ENCODE peak calls at places on chromosomes 6 and 20, in six cellular contexts. One of them, this sample, is unnamed.
A peak's percentile ranks its signal among the peaks of the same experiment; 100 is the strongest.

GRCh38 chr6:159056432-159056831 is 11.6 kb upstream of the TAGAP start:
- DNase-seq in cardiac muscle cell: no peak
- DNase-seq in ascending aorta: no peak
- DNase-seq in endothelial cell: no peak
- DNase-seq in brain microvascular endothelial cell: no peak
- DNase-seq in AG09319: no peak
- DNase-seq in this sample: no peak

GRCh38 chr20:461254-462198 is 807 bp downstream of the TBC1D20 start:
- DNase-seq in cardiac muscle cell: peak; percentile 74
- DNase-seq in endothelial cell: peak; percentile 57
- DNase-seq in ascending aorta: peak; percentile 71
- DNase-seq in AG09319: no peak
- DNase-seq in brain microvascular endothelial cell: peak; percentile 19
- DNase-seq in this sample: peak; percentile 33

GRCh38 chr6:170022827-170023619 is 267.9 kb downstream of the DLL1 start:
- DNase-seq in ascending aorta: peak; percentile 58
- DNase-seq in brain microvascular endothelial cell: no peak
- DNase-seq in cardiac muscle cell: no peak
- DNase-seq in endothelial cell: no peak
- DNase-seq in AG09319: no peak
- DNase-seq in this sample: no peak

GRCh38 chr6:20292905-20293304 is 80.6 kb upstream of the MBOAT1 start:
- DNase-seq in cardiac muscle cell: no peak
- DNase-seq in AG09319: no peak
- DNase-seq in ascending aorta: no peak
- DNase-seq in endothelial cell: no peak
- DNase-seq in brain microvascular endothelial cell: no peak
- DNase-seq in this sample: no peak

GRCh38 chr6:23106951-23107350 is 537.6 kb downstream of the HDGFL1 start:
- DNase-seq in endothelial cell: no peak
- DNase-seq in ascending aorta: no peak
- DNase-seq in brain microvascular endothelial cell: peak; percentile 47
- DNase-seq in AG09319: peak; percentile 76
- DNase-seq in cardiac muscle cell: no peak
- DNase-seq in this sample: no peak

GRCh38 chr6:13953061-13953705 is 28.4 kb downstream of the RNF182 start:
- DNase-seq in brain microvascular endothelial cell: peak; percentile 8
- DNase-seq in ascending aorta: no peak
- DNase-seq in AG09319: no peak
- DNase-seq in endothelial cell: no peak
- DNase-seq in cardiac muscle cell: no peak
- DNase-seq in this sample: no peak

GRCh38 chr20:38225900-38226263 is 34.7 kb downstream of the KIAA1755 start:
- DNase-seq in brain microvascular endothelial cell: no peak
- DNase-seq in ascending aorta: no peak
- DNase-seq in endothelial cell: no peak
- DNase-seq in cardiac muscle cell: no peak
- DNase-seq in AG09319: no peak
- DNase-seq in this sample: no peak

GRCh38 chr20:25053207-25054132 is 4.5 kb downstream of the ACSS1 start:
- DNase-seq in ascending aorta: peak; percentile 88
- DNase-seq in cardiac muscle cell: no peak
- DNase-seq in AG09319: no peak
- DNase-seq in brain microvascular endothelial cell: no peak
- DNase-seq in endothelial cell: no peak
- DNase-seq in this sample: no peak

GRCh38 chr6:74671558-74672025 is 534.3 kb downstream of the COL12A1 start:
- DNase-seq in AG09319: peak; percentile 98
- DNase-seq in cardiac muscle cell: no peak
- DNase-seq in endothelial cell: no peak
- DNase-seq in ascending aorta: peak; percentile 69
- DNase-seq in brain microvascular endothelial cell: peak; percentile 77
- DNase-seq in this sample: no peak

GRCh38 chr6:130202782-130203181 is 20.0 kb downstream of the SAMD3 start:
- DNase-seq in AG09319: no peak
- DNase-seq in brain microvascular endothelial cell: no peak
- DNase-seq in ascending aorta: no peak
- DNase-seq in endothelial cell: no peak
- DNase-seq in cardiac muscle cell: peak; percentile 5
- DNase-seq in this sample: no peak

GRCh38 chr20:16445482-16445881 is 127.8 kb downstream of the KIF16B start:
- DNase-seq in cardiac muscle cell: no peak
- DNase-seq in brain microvascular endothelial cell: no peak
- DNase-seq in AG09319: no peak
- DNase-seq in endothelial cell: no peak
- DNase-seq in ascending aorta: no peak
- DNase-seq in this sample: no peak

GRCh38 chr6:42344756-42345155 is 107.0 kb downstream of the TRERF1 start:
- DNase-seq in AG09319: no peak
- DNase-seq in endothelial cell: no peak
- DNase-seq in brain microvascular endothelial cell: no peak
- DNase-seq in ascending aorta: no peak
- DNase-seq in cardiac muscle cell: no peak
- DNase-seq in this sample: no peak

GRCh38 chr6:24854077-24854670 is 55.5 kb upstream of the ARMH2 start:
- DNase-seq in brain microvascular endothelial cell: no peak
- DNase-seq in ascending aorta: no peak
- DNase-seq in cardiac muscle cell: no peak
- DNase-seq in AG09319: no peak
- DNase-seq in endothelial cell: no peak
- DNase-seq in this sample: no peak

GRCh38 chr20:59094576-59094975 is 52.0 kb upstream of the PRELID3B start:
- DNase-seq in AG09319: no peak
- DNase-seq in brain microvascular endothelial cell: no peak
- DNase-seq in ascending aorta: no peak
- DNase-seq in endothelial cell: no peak
- DNase-seq in cardiac muscle cell: peak; percentile 14
- DNase-seq in this sample: no peak

GRCh38 chr20:44788706-44789456 is 21.5 kb downstream of the RIMS4 start:
- DNase-seq in endothelial cell: no peak
- DNase-seq in ascending aorta: no peak
- DNase-seq in cardiac muscle cell: no peak
- DNase-seq in brain microvascular endothelial cell: no peak
- DNase-seq in AG09319: no peak
- DNase-seq in this sample: no peak

GRCh38 chr6:149961728-149962425 is 1.9 kb upstream of the ULBP1 start:
- DNase-seq in AG09319: no peak
- DNase-seq in cardiac muscle cell: no peak
- DNase-seq in ascending aorta: no peak
- DNase-seq in endothelial cell: peak; percentile 68
- DNase-seq in brain microvascular endothelial cell: no peak
- DNase-seq in this sample: no peak

GRCh38 chr6:160386869-160387518 is 38.8 kb downstream of the SLC22A3 start:
- DNase-seq in endothelial cell: no peak
- DNase-seq in brain microvascular endothelial cell: no peak
- DNase-seq in ascending aorta: peak; percentile 71
- DNase-seq in cardiac muscle cell: no peak
- DNase-seq in AG09319: no peak
- DNase-seq in this sample: no peak

GRCh38 chr6:75204959-75205775 is 686 bp downstream of the COL12A1 start:
- DNase-seq in brain microvascular endothelial cell: peak; percentile 84
- DNase-seq in endothelial cell: peak; percentile 27
- DNase-seq in cardiac muscle cell: peak; percentile 38
- DNase-seq in ascending aorta: peak; percentile 84
- DNase-seq in AG09319: no peak
- DNase-seq in this sample: peak; percentile 23

GRCh38 chr6:100366419-100366818 is 98.3 kb downstream of the SIM1 start:
- DNase-seq in brain microvascular endothelial cell: peak; percentile 29
- DNase-seq in cardiac muscle cell: no peak
- DNase-seq in endothelial cell: no peak
- DNase-seq in AG09319: no peak
- DNase-seq in ascending aorta: no peak
- DNase-seq in this sample: no peak

GRCh38 chr20:4937422-4938319 is 63.6 kb downstream of the SLC23A2 start:
- DNase-seq in cardiac muscle cell: no peak
- DNase-seq in endothelial cell: no peak
- DNase-seq in AG09319: no peak
- DNase-seq in brain microvascular endothelial cell: no peak
- DNase-seq in ascending aorta: no peak
- DNase-seq in this sample: no peak

GRCh38 chr6:11209941-11210340 is 22.5 kb downstream of the NEDD9 start:
- DNase-seq in AG09319: no peak
- DNase-seq in brain microvascular endothelial cell: peak; percentile 59
- DNase-seq in cardiac muscle cell: no peak
- DNase-seq in ascending aorta: no peak
- DNase-seq in endothelial cell: no peak
- DNase-seq in this sample: no peak

GRCh38 chr6:10309826-10310405 is 105.0 kb downstream of the TFAP2A start:
- DNase-seq in brain microvascular endothelial cell: no peak
- DNase-seq in AG09319: no peak
- DNase-seq in endothelial cell: no peak
- DNase-seq in ascending aorta: no peak
- DNase-seq in cardiac muscle cell: no peak
- DNase-seq in this sample: no peak

GRCh38 chr6:117194978-117195377 is 70.4 kb upstream of the VGLL2 start:
- DNase-seq in cardiac muscle cell: no peak
- DNase-seq in ascending aorta: no peak
- DNase-seq in brain microvascular endothelial cell: no peak
- DNase-seq in AG09319: no peak
- DNase-seq in endothelial cell: no peak
- DNase-seq in this sample: no peak

GRCh38 chr6:41967312-41968287 is 26.0 kb upstream of the CCND3 start:
- DNase-seq in brain microvascular endothelial cell: peak; percentile 20
- DNase-seq in AG09319: no peak
- DNase-seq in ascending aorta: no peak
- DNase-seq in endothelial cell: no peak
- DNase-seq in cardiac muscle cell: no peak
- DNase-seq in this sample: no peak

GRCh38 chr6:108544586-108544985 is 16.1 kb upstream of the FOXO3 start:
- DNase-seq in AG09319: no peak
- DNase-seq in ascending aorta: no peak
- DNase-seq in cardiac muscle cell: no peak
- DNase-seq in endothelial cell: no peak
- DNase-seq in brain microvascular endothelial cell: no peak
- DNase-seq in this sample: no peak

GRCh38 chr20:53957421-53958172 is 112.8 kb downstream of the BCAS1 start:
- DNase-seq in cardiac muscle cell: no peak
- DNase-seq in brain microvascular endothelial cell: no peak
- DNase-seq in ascending aorta: no peak
- DNase-seq in endothelial cell: no peak
- DNase-seq in AG09319: no peak
- DNase-seq in this sample: no peak
- TF ChIP-seq CTCF in cardiac muscle cell: peak; percentile 41
- TF ChIP-seq CTCF in brain microvascular endothelial cell: peak; percentile 44
- TF ChIP-seq CTCF in ascending aorta: no peak
- TF ChIP-seq CTCF in endothelial cell: no peak
- TF ChIP-seq CTCF in AG09319: peak; percentile 19
- TF ChIP-seq CTCF in this sample: no peak

DNA sequence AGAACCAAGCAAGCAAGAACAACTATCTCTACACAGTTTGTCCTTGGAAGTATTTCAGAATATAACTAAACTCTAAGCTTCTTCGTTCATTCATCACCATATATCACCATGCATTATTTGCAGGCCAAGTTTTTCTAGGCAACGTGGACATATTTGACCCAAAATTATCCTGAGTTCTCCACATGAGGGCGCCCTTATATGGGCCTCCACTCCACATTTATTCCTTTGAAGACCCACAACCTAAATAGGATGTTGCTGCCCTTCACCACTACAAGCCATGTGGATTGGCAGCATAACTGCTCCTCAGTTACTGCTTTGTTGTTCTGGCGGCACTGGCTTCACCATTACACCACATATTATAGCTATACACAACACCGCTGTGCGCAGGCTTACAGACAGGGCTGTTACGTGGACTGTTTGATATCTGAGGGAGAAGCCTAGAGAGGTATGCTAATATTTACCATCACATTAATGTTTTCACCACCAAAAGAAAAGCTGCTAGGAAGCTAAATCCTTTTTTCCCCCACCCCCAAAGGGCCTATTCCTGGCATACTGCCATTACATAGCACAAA is 411.8 kb downstream of the C6orf118 start:
- DNase-seq in endothelial cell: peak; percentile 17
- DNase-seq in cardiac muscle cell: no peak
- DNase-seq in AG09319: no peak
- DNase-seq in ascending aorta: no peak
- DNase-seq in brain microvascular endothelial cell: no peak
- DNase-seq in this sample: no peak
- TF ChIP-seq CTCF in endothelial cell: peak; percentile 49
- TF ChIP-seq CTCF in cardiac muscle cell: no peak
- TF ChIP-seq CTCF in AG09319: no peak
- TF ChIP-seq CTCF in ascending aorta: no peak
- TF ChIP-seq CTCF in brain microvascular endothelial cell: no peak
- TF ChIP-seq CTCF in this sample: peak; percentile 24

DNA sequence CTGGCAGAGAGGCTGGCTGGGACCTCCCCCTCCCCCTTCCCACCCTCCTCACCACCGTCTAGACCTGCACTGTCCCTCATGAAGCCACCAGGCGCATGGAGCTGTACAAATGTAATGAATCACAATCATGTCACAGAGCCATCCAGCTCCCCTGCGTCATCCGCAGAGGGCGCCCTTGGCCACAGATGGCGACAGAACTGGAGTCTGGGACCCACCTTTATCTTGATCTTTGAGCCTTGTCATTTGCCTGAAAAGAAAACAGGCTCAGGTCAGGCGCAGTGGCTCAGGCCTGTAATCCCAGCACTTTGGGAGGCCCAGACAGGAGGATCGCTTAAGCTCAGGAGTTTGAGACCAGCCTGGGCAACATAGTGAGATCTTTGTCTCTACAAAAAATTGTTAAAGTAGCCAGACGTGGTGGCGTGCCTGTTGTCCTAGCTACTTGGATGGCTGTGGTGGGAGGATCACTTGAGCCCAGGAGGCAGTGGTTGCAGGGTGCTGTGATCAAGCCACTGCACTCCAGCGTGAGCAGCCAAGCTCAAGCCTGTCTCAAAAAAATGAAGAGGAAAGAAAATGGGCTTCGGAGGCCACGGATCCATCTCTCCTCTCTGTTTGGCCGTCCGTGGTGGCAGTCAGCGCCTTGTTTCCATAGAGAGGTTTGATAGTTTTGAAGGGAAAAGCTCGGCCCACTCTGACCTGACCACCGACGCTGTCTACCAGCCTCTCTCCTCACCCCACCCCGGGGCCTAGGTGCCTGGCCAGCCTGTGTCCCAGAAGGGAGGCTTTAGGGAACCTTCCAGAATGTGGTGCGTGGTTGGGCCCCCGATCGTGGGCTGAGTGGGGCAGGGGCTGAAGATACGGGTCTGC is 6.2 kb downstream of the COL9A3 start:
- DNase-seq in ascending aorta: no peak
- DNase-seq in endothelial cell: peak; percentile 53
- DNase-seq in AG09319: no peak
- DNase-seq in cardiac muscle cell: peak; percentile 38
- DNase-seq in brain microvascular endothelial cell: no peak
- DNase-seq in this sample: no peak
- TF ChIP-seq CTCF in ascending aorta: no peak
- TF ChIP-seq CTCF in endothelial cell: no peak
- TF ChIP-seq CTCF in AG09319: peak; percentile 6
- TF ChIP-seq CTCF in cardiac muscle cell: peak; percentile 22
- TF ChIP-seq CTCF in brain microvascular endothelial cell: peak; percentile 52
- TF ChIP-seq CTCF in this sample: peak; percentile 45

DNA sequence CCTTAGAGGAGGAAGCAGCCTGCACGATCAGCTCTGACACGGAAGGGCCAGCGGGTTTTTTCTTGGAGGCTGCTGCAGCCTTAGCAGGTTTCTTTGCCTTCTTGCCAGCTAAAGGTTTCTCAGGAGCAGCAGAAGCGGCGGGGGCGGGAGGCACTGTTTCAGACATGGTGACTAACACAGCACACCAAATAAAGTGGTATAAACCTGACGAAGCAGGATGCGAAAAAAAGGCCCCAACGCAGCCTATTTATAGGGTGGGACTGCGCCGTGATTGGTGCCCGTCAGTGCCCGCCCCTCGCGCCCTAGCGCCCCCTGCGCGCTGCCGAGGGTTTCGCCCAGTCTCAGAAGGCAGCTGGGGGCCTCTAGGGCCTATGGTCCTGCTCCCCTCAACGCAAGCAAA is 55.0 kb downstream of the TRIM38 start:
- DNase-seq in ascending aorta: peak; percentile 94
- DNase-seq in cardiac muscle cell: no peak
- DNase-seq in AG09319: no peak
- DNase-seq in endothelial cell: peak; percentile 63
- DNase-seq in brain microvascular endothelial cell: peak; percentile 96
- DNase-seq in this sample: no peak
- TF ChIP-seq CTCF in ascending aorta: peak; percentile 54
- TF ChIP-seq CTCF in cardiac muscle cell: peak; percentile 62
- TF ChIP-seq CTCF in AG09319: peak; percentile 41
- TF ChIP-seq CTCF in endothelial cell: no peak
- TF ChIP-seq CTCF in brain microvascular endothelial cell: peak; percentile 86
- TF ChIP-seq CTCF in this sample: no peak